ENCODE peak calls at places on chromosomes 4 and X, in eight cellular contexts. One of them, this sample, is unnamed.

GRCh38 chrX:23699636-23700194 is 32.4 kb downstream of the PRDX4 start:
- DNase-seq in sigmoid colon: no peak
- DNase-seq in fibroblast of lung: peak; percentile 2
- DNase-seq in cardiac muscle cell: peak; percentile 15
- DNase-seq in adipocyte: no peak
- DNase-seq in aorta: no peak
- DNase-seq in adrenal gland: peak; percentile 42
- DNase-seq in A549: no peak
- DNase-seq in this sample: no peak

GRCh38 chr4:23827971-23828680 is 61.7 kb downstream of the PPARGC1A start:
- DNase-seq in cardiac muscle cell: no peak
- DNase-seq in fibroblast of lung: peak; percentile 41
- DNase-seq in adrenal gland: no peak
- DNase-seq in adipocyte: no peak
- DNase-seq in A549: no peak
- DNase-seq in sigmoid colon: no peak
- DNase-seq in aorta: no peak
- DNase-seq in this sample: no peak

GRCh38 chr4:154004859-154005520 is 216.1 kb upstream of the SFRP2 start:
- DNase-seq in A549: no peak
- DNase-seq in sigmoid colon: peak; percentile 85
- DNase-seq in aorta: no peak
- DNase-seq in fibroblast of lung: peak; percentile 92
- DNase-seq in cardiac muscle cell: no peak
- DNase-seq in adipocyte: peak; percentile 95
- DNase-seq in adrenal gland: no peak
- DNase-seq in this sample: no peak

GRCh38 chrX:9604111-9604907 is 139.5 kb downstream of the TBL1X start:
- DNase-seq in cardiac muscle cell: no peak
- DNase-seq in adipocyte: no peak
- DNase-seq in A549: no peak
- DNase-seq in fibroblast of lung: no peak
- DNase-seq in aorta: peak; percentile 73
- DNase-seq in sigmoid colon: no peak
- DNase-seq in adrenal gland: peak; percentile 46
- DNase-seq in this sample: no peak

GRCh38 chrX:72130762-72131231 is 918 bp downstream of the RTL5 start:
- DNase-seq in fibroblast of lung: no peak
- DNase-seq in A549: no peak
- DNase-seq in adipocyte: no peak
- DNase-seq in aorta: no peak
- DNase-seq in cardiac muscle cell: no peak
- DNase-seq in adrenal gland: no peak
- DNase-seq in sigmoid colon: no peak
- DNase-seq in this sample: no peak

GRCh38 chrX:16023790-16024734 is 99.3 kb upstream of the GRPR start:
- DNase-seq in adipocyte: peak; percentile 9
- DNase-seq in aorta: no peak
- DNase-seq in cardiac muscle cell: no peak
- DNase-seq in adrenal gland: no peak
- DNase-seq in sigmoid colon: no peak
- DNase-seq in fibroblast of lung: no peak
- DNase-seq in A549: peak; percentile 79
- DNase-seq in this sample: no peak

GRCh38 chr4:89307446-89308160 is at the start of gene GPRIN3:
- DNase-seq in aorta: peak; percentile 74
- DNase-seq in cardiac muscle cell: peak; percentile 71
- DNase-seq in adipocyte: peak; percentile 67
- DNase-seq in fibroblast of lung: peak; percentile 21
- DNase-seq in sigmoid colon: peak; percentile 72
- DNase-seq in adrenal gland: peak; percentile 44
- DNase-seq in A549: peak; percentile 51
- DNase-seq in this sample: peak; percentile 59

GRCh38 chrX:66717926-66718325 is 79.0 kb upstream of the EDA2R start:
- DNase-seq in adipocyte: no peak
- DNase-seq in adrenal gland: no peak
- DNase-seq in aorta: no peak
- DNase-seq in fibroblast of lung: no peak
- DNase-seq in sigmoid colon: no peak
- DNase-seq in A549: no peak
- DNase-seq in cardiac muscle cell: no peak
- DNase-seq in this sample: no peak

GRCh38 chrX:73262991-73263390 is 48.3 kb upstream of the NAP1L2 start:
- DNase-seq in A549: peak; percentile 34
- DNase-seq in sigmoid colon: no peak
- DNase-seq in aorta: no peak
- DNase-seq in fibroblast of lung: no peak
- DNase-seq in adipocyte: peak; percentile 10
- DNase-seq in cardiac muscle cell: no peak
- DNase-seq in adrenal gland: no peak
- DNase-seq in this sample: no peak

GRCh38 chr4:98421106-98421505 is 159.9 kb downstream of the RAP1GDS1 start:
- DNase-seq in sigmoid colon: no peak
- DNase-seq in fibroblast of lung: peak; percentile 38
- DNase-seq in adipocyte: peak; percentile 14
- DNase-seq in cardiac muscle cell: no peak
- DNase-seq in adrenal gland: no peak
- DNase-seq in aorta: no peak
- DNase-seq in A549: no peak
- DNase-seq in this sample: no peak

GRCh38 chr4:83150563-83151330 is 36.2 kb upstream of the PLAC8 start:
- DNase-seq in A549: no peak
- DNase-seq in adipocyte: no peak
- DNase-seq in fibroblast of lung: no peak
- DNase-seq in aorta: no peak
- DNase-seq in sigmoid colon: no peak
- DNase-seq in cardiac muscle cell: no peak
- DNase-seq in adrenal gland: no peak
- DNase-seq in this sample: no peak

GRCh38 chr4:109921384-109921808 is 8.7 kb downstream of the EGF start:
- DNase-seq in adrenal gland: no peak
- DNase-seq in aorta: no peak
- DNase-seq in sigmoid colon: no peak
- DNase-seq in fibroblast of lung: peak; percentile 34
- DNase-seq in A549: peak; percentile 83
- DNase-seq in adipocyte: peak; percentile 46
- DNase-seq in cardiac muscle cell: no peak
- DNase-seq in this sample: no peak

GRCh38 chr4:139368990-139369389 is 66.7 kb upstream of the NDUFC1 start:
- DNase-seq in adipocyte: peak; percentile 35
- DNase-seq in cardiac muscle cell: no peak
- DNase-seq in aorta: no peak
- DNase-seq in fibroblast of lung: no peak
- DNase-seq in adrenal gland: no peak
- DNase-seq in A549: no peak
- DNase-seq in sigmoid colon: no peak
- DNase-seq in this sample: no peak

GRCh38 chrX:16444353-16444752 is 205.6 kb upstream of the S100G start:
- DNase-seq in adipocyte: peak; percentile 19
- DNase-seq in adrenal gland: no peak
- DNase-seq in sigmoid colon: no peak
- DNase-seq in aorta: no peak
- DNase-seq in cardiac muscle cell: no peak
- DNase-seq in fibroblast of lung: peak; percentile 63
- DNase-seq in A549: no peak
- DNase-seq in this sample: no peak

GRCh38 chr4:87078987-87079469 is 141.4 kb downstream of the KLHL8 start:
- DNase-seq in aorta: no peak
- DNase-seq in adipocyte: peak; percentile 87
- DNase-seq in cardiac muscle cell: no peak
- DNase-seq in sigmoid colon: peak; percentile 81
- DNase-seq in A549: no peak
- DNase-seq in adrenal gland: peak; percentile 77
- DNase-seq in fibroblast of lung: peak; percentile 92
- DNase-seq in this sample: no peak

GRCh38 chrX:17788956-17789562 is 51.8 kb downstream of the SCML1 start:
- DNase-seq in A549: no peak
- DNase-seq in adipocyte: no peak
- DNase-seq in sigmoid colon: no peak
- DNase-seq in adrenal gland: no peak
- DNase-seq in aorta: no peak
- DNase-seq in fibroblast of lung: no peak
- DNase-seq in cardiac muscle cell: no peak
- DNase-seq in this sample: no peak

GRCh38 chr4:140937866-140938265 is 181.7 kb upstream of the TBC1D9 start:
- DNase-seq in adrenal gland: no peak
- DNase-seq in cardiac muscle cell: no peak
- DNase-seq in A549: peak; percentile 26
- DNase-seq in sigmoid colon: no peak
- DNase-seq in adipocyte: peak; percentile 92
- DNase-seq in fibroblast of lung: peak; percentile 29
- DNase-seq in aorta: no peak
- DNase-seq in this sample: no peak

GRCh38 chrX:10582945-10583344 is 37.4 kb downstream of the MID1 start:
- DNase-seq in cardiac muscle cell: no peak
- DNase-seq in adrenal gland: no peak
- DNase-seq in fibroblast of lung: peak; percentile 79
- DNase-seq in adipocyte: peak; percentile 24
- DNase-seq in A549: peak; percentile 56
- DNase-seq in aorta: no peak
- DNase-seq in sigmoid colon: no peak
- DNase-seq in this sample: no peak

GRCh38 chr4:71863457-71863856 is 79.6 kb upstream of the GC start:
- DNase-seq in adipocyte: no peak
- DNase-seq in A549: no peak
- DNase-seq in adrenal gland: no peak
- DNase-seq in fibroblast of lung: no peak
- DNase-seq in cardiac muscle cell: no peak
- DNase-seq in aorta: no peak
- DNase-seq in sigmoid colon: no peak
- DNase-seq in this sample: no peak
- H3K9me3 ChIP-seq in adipocyte: peaks cover 34% of the 10 kb centered on the region
- H3K9me3 ChIP-seq in A549: no peaks in the 10 kb centered on the region
- H3K9me3 ChIP-seq in adrenal gland: no peaks in the 10 kb centered on the region
- H3K9me3 ChIP-seq in fibroblast of lung: no peaks in the 10 kb centered on the region
- H3K9me3 ChIP-seq in cardiac muscle cell: no peaks in the 10 kb centered on the region
- H3K9me3 ChIP-seq in aorta: peaks cover 2% of the 10 kb centered on the region
- H3K9me3 ChIP-seq in sigmoid colon: peaks cover 3% of the 10 kb centered on the region
- H3K9me3 ChIP-seq in this sample: no peaks in the 10 kb centered on the region

GRCh38 chr4:160810415-160810814 is 1353.4 kb downstream of the FSTL5 start:
- DNase-seq in cardiac muscle cell: no peak
- DNase-seq in aorta: no peak
- DNase-seq in sigmoid colon: no peak
- DNase-seq in A549: no peak
- DNase-seq in adrenal gland: no peak
- DNase-seq in fibroblast of lung: no peak
- DNase-seq in adipocyte: no peak
- DNase-seq in this sample: no peak
- H3K9me3 ChIP-seq in cardiac muscle cell: no peaks in the 10 kb centered on the region
- H3K9me3 ChIP-seq in aorta: no peaks in the 10 kb centered on the region
- H3K9me3 ChIP-seq in sigmoid colon: no peaks in the 10 kb centered on the region
- H3K9me3 ChIP-seq in A549: no peaks in the 10 kb centered on the region
- H3K9me3 ChIP-seq in adrenal gland: no peaks in the 10 kb centered on the region
- H3K9me3 ChIP-seq in fibroblast of lung: no peaks in the 10 kb centered on the region
- H3K9me3 ChIP-seq in adipocyte: no peaks in the 10 kb centered on the region
- H3K9me3 ChIP-seq in this sample: no peaks in the 10 kb centered on the region

GRCh38 chr4:20196476-20196875 is 55.2 kb upstream of the SLIT2 start:
- DNase-seq in fibroblast of lung: no peak
- DNase-seq in A549: no peak
- DNase-seq in cardiac muscle cell: no peak
- DNase-seq in adrenal gland: no peak
- DNase-seq in adipocyte: no peak
- DNase-seq in sigmoid colon: no peak
- DNase-seq in aorta: no peak
- DNase-seq in this sample: no peak

GRCh38 chr4:20194079-20195013 is 57.4 kb upstream of the SLIT2 start:
- DNase-seq in aorta: no peak
- DNase-seq in adrenal gland: no peak
- DNase-seq in A549: no peak
- DNase-seq in adipocyte: peak; percentile 90
- DNase-seq in sigmoid colon: no peak
- DNase-seq in cardiac muscle cell: no peak
- DNase-seq in fibroblast of lung: peak; percentile 88
- DNase-seq in this sample: no peak

GRCh38 chr4:20195071-20195885 is 56.4 kb upstream of the SLIT2 start:
- DNase-seq in adipocyte: peak; percentile 32
- DNase-seq in adrenal gland: no peak
- DNase-seq in fibroblast of lung: peak; percentile 21
- DNase-seq in A549: no peak
- DNase-seq in sigmoid colon: no peak
- DNase-seq in aorta: no peak
- DNase-seq in cardiac muscle cell: no peak
- DNase-seq in this sample: no peak

GRCh38 chr4:20193522-20193902 is 58.2 kb upstream of the SLIT2 start:
- DNase-seq in adipocyte: no peak
- DNase-seq in A549: no peak
- DNase-seq in sigmoid colon: no peak
- DNase-seq in aorta: no peak
- DNase-seq in fibroblast of lung: peak; percentile 33
- DNase-seq in adrenal gland: no peak
- DNase-seq in cardiac muscle cell: no peak
- DNase-seq in this sample: no peak

GRCh38 chr4:20192754-20193521 is 58.8 kb upstream of the SLIT2 start:
- DNase-seq in adipocyte: peak; percentile 36
- DNase-seq in sigmoid colon: no peak
- DNase-seq in aorta: no peak
- DNase-seq in fibroblast of lung: peak; percentile 19
- DNase-seq in cardiac muscle cell: no peak
- DNase-seq in adrenal gland: no peak
- DNase-seq in A549: no peak
- DNase-seq in this sample: no peak
- H3K9me3 ChIP-seq in adipocyte: no peaks in the 10 kb centered on the region
- H3K9me3 ChIP-seq in sigmoid colon: no peaks in the 10 kb centered on the region
- H3K9me3 ChIP-seq in aorta: no peaks in the 10 kb centered on the region
- H3K9me3 ChIP-seq in fibroblast of lung: no peaks in the 10 kb centered on the region
- H3K9me3 ChIP-seq in cardiac muscle cell: no peaks in the 10 kb centered on the region
- H3K9me3 ChIP-seq in adrenal gland: no peaks in the 10 kb centered on the region
- H3K9me3 ChIP-seq in A549: no peaks in the 10 kb centered on the region
- H3K9me3 ChIP-seq in this sample: no peaks in the 10 kb centered on the region

DNA sequence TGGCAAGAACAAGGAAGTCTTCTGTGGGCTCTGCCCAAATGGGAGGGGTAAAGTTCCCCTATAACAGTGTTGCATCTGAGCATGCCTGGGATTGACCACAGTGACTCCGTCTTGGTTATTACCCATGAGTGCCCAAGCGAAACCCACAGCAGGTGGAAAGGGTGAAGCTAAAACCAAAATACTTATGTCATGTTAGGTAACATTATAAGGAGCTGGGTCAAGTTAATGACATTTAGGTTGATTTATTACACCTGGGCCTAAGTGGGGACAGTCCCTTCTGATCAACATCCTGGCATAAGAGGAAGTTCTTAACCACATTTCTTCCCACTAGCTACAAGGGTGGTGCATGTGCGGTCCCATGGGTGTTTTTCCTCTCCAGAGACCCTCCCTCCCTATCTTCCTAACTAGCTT is 1.3 kb upstream of the ZNF732 start:
- DNase-seq in fibroblast of lung: no peak
- DNase-seq in adipocyte: no peak
- DNase-seq in cardiac muscle cell: no peak
- DNase-seq in aorta: no peak
- DNase-seq in sigmoid colon: no peak
- DNase-seq in A549: no peak
- DNase-seq in adrenal gland: no peak
- DNase-seq in this sample: no peak
- H3K9me3 ChIP-seq in fibroblast of lung: no peaks in the 10 kb centered on the region
- H3K9me3 ChIP-seq in adipocyte: peaks cover 30% of the 10 kb centered on the region
- H3K9me3 ChIP-seq in cardiac muscle cell: no peaks in the 10 kb centered on the region
- H3K9me3 ChIP-seq in aorta: no peaks in the 10 kb centered on the region
- H3K9me3 ChIP-seq in sigmoid colon: peaks cover 1% of the 10 kb centered on the region
- H3K9me3 ChIP-seq in A549: no peaks in the 10 kb centered on the region
- H3K9me3 ChIP-seq in adrenal gland: no peaks in the 10 kb centered on the region
- H3K9me3 ChIP-seq in this sample: no peaks in the 10 kb centered on the region